ENCODE peak calls at places on chromosomes 1 and 21, in ten cellular contexts. K, R, X, Z, A, J, Q, Y, F and N are unnamed samples. For H3K36me3, the result is how much of the 10 kb centered on the place peaks cover.

GRCh38 chr1:28507247-28507645 is 1.4 kb downstream of the RCC1 start:
- DNase-seq in R (no peak), Q (no peak), F (no peak), J (no peak), Y (no peak), Z (no peak), K (no peak), A (no peak), X (no peak), N (no peak)

GRCh38 chr1:205141236-205142104 is 19.7 kb upstream of the RBBP5 start:
- DNase-seq in J (peak), X (peak), A (peak), Z (peak), Q (peak), R (peak), F (peak), Y (peak), K (peak), N (peak)

GRCh38 chr1:161721738-161722343 is 497 bp downstream of the FCRLB start:
- DNase-seq in J (no peak), X (no peak), A (no peak), Q (no peak), Y (no peak), R (no peak), F (peak), Z (no peak), K (peak), N (no peak)

GRCh38 chr1:63721531-63722189 is 52.2 kb upstream of the ROR1 start:
- DNase-seq in A (no peak), Y (no peak), Q (peak), R (no peak), J (no peak), Z (no peak), X (no peak), K (no peak), F (peak), N (peak)

GRCh38 chr21:45365608-45366241 is 39.2 kb upstream of the COL18A1 start:
- DNase-seq in Z (no peak), F (peak), R (no peak), K (no peak), A (no peak), J (no peak), Y (no peak), Q (no peak), X (peak), N (no peak)

GRCh38 chr1:237901284-237901870 is 10.7 kb upstream of the ZP4 start:
- DNase-seq in A (no peak), J (no peak), F (no peak), R (no peak), Y (no peak), Z (no peak), Q (no peak), K (peak), X (no peak), N (no peak)

GRCh38 chr1:94667716-94668282 is 126.2 kb upstream of the F3 start:
- DNase-seq in A (no peak), Y (no peak), Z (no peak), R (no peak), J (no peak), Q (no peak), X (no peak), F (no peak), K (no peak), N (peak)

GRCh38 chr1:175572932-175573871 is 170.2 kb downstream of the TNR start:
- DNase-seq in Z (no peak), Y (no peak), R (no peak), X (no peak), J (peak), Q (no peak), A (no peak), F (no peak), K (no peak), N (no peak)

GRCh38 chr1:151013518-151013917 is 5.3 kb downstream of the PRUNE1 start:
- DNase-seq in A (no peak), J (no peak), Y (no peak), Q (peak), F (peak), K (no peak), X (no peak), R (no peak), Z (no peak), N (peak)

GRCh38 chr1:29506678-29507225 is 270.4 kb downstream of the PTPRU start:
- DNase-seq in F (no peak), A (no peak), R (no peak), J (no peak), Z (no peak), K (no peak), X (no peak), Q (peak), Y (no peak), N (no peak)

GRCh38 chr1:195637474-195637873 is 970.8 kb downstream of the KCNT2 start:
- DNase-seq in K (no peak), Y (no peak), Q (no peak), F (peak), A (no peak), Z (no peak), J (no peak), X (no peak), R (no peak), N (no peak)

GRCh38 chr1:104064391-104064790 is 314.7 kb downstream of the AMY1C start:
- DNase-seq in Y (no peak), Q (no peak), A (no peak), Z (no peak), K (no peak), X (no peak), R (no peak), J (no peak), F (no peak), N (no peak)

GRCh38 chr1:66160719-66161118 is 368.0 kb downstream of the PDE4B start:
- DNase-seq in F (no peak), K (no peak), Z (no peak), Y (no peak), X (no peak), A (no peak), R (no peak), Q (no peak), J (no peak), N (no peak)

GRCh38 chr1:236211815-236212214 is 69.5 kb downstream of the GPR137B start:
- DNase-seq in A (no peak), Y (no peak), Z (no peak), K (no peak), R (no peak), X (no peak), Q (no peak), F (no peak), J (no peak), N (no peak)

GRCh38 chr1:53365405-53366063 is 37.7 kb upstream of the LRP8 start:
- DNase-seq in K (no peak), Z (peak), A (no peak), R (no peak), Q (peak), J (peak), Y (no peak), X (no peak), F (no peak), N (peak)

GRCh38 chr21:14923468-14923867 is 141.3 kb downstream of the NRIP1 start:
- DNase-seq in X (no peak), F (peak), Q (no peak), K (no peak), A (no peak), Z (no peak), J (no peak), R (no peak), Y (no peak), N (no peak)

GRCh38 chr1:200590001-200590400 is 30.6 kb downstream of the KIF14 start:
- DNase-seq in K (no peak), J (no peak), Q (no peak), F (no peak), Z (no peak), A (no peak), X (no peak), R (no peak), Y (no peak), N (no peak)

DNA sequence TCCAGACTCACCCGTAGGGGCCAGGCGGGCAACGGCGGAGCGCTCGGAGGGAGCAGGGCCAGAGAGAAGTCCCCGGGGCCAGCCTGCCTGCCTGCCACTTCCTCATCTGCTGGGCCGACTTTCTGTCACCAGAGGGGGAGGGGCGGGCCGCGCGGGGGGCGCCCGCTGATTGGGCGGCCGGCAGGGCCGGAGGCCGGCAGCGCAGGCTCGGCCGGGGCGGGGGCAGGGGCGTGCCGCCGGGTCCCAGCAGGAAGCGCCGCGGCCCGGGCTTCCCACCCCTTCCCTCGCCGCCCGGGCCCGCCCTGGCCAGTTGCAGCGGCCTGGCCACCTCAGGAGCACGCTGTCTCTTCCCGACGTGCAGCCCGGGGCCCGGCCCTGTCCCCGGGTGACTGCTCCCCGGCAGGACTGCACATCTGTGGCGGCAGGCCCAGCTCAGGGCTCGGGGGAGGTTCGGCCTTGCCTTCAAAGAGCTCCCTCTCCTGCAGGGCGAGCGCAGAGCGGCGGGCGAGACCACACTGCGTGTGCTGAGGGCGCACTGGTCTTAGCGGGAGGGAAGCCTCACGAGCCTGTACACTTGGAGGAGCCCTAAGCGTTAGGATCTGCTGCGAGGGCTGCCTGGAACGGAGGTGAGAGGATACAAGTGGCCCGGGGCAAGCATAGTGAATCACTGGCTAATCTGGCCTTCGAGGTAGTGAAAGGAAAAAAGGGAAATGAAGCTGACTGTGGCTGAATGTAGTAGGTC is at the start of gene ELOVL1:
- DNase-seq in Q (peak), Y (peak), X (peak), Z (peak), F (peak), J (peak), R (peak), K (peak), A (peak), N (peak)
- TF ChIP-seq POLR2A in Q (no peak), Y (peak), X (peak), Z (peak), F (peak), J (peak), R (peak), K (peak), A (peak), N (peak)

GRCh38 chr21:37483776-37484175 is 117.2 kb downstream of the DYRK1A start:
- DNase-seq in Z (no peak), F (no peak), J (no peak), A (no peak), R (no peak), K (no peak), Y (no peak), X (no peak), Q (no peak), N (no peak)
- H3K36me3 ChIP-seq in Z (under half), F (under half), J (under half), A (under half), R (under half), K (half or more), Y (under half), X (half or more), Q (half or more), N (under half)

DNA sequence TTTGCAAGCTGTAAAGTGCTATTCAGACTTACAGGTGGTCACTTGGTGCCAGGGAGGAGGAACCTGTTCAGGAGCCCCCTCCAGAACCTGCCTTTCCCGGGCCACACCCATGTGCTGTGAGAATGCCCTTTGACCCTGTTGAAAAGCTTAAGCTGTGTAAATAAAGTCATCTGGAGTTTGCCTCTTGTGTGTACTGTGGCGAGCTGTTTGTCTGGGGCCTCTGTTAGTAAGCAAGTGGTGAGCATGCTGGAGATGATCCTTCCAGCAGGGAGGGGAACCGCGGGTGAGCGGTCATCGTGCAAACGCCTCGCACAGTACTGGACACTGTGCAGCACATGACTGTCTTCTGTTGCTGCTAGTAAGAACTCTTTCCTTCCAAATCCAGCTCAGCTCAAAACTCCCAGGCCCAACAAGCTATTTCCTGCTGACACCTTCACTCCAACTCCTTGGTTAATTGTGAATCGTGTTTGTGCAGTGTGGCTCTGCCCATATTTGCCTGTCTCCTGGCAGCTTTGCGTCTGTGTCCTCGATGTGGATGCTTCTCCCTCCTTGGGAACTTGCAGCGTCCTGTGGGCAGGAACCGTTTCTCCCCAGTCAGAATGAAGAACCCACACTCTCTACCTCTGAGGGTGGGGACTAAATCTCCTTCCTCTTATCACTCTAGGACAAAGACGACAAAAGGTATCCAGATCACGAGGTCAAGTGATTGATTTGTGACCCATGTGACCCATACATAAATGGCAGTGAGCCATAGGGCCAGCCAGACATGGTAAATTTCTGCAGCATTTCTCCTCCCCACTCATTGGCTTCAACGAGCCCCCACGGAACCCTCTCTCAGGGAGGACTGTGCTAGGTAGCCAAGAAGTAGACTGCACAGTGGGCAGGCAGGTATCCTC is 13.9 kb upstream of the BTG2 start:
- DNase-seq in Q (peak), A (no peak), K (peak), J (no peak), R (no peak), F (no peak), X (no peak), Z (no peak), Y (no peak), N (peak)
- TF ChIP-seq POLR2A in Q (no peak), A (no peak), K (no peak), J (no peak), R (no peak), F (no peak), X (no peak), Z (no peak), Y (peak), N (no peak)

GRCh38 chr1:17043676-17044075 is 10.2 kb downstream of the SDHB start:
- DNase-seq in R (no peak), Q (no peak), Z (no peak), Y (no peak), J (no peak), X (no peak), K (no peak), F (no peak), A (no peak), N (no peak)

GRCh38 chr1:17045623-17046022 is 8.2 kb downstream of the SDHB start:
- DNase-seq in Z (no peak), J (no peak), Q (no peak), A (no peak), R (no peak), Y (no peak), F (no peak), X (no peak), K (no peak), N (no peak)

GRCh38 chr1:17045140-17045539 is 8.7 kb downstream of the SDHB start:
- DNase-seq in A (no peak), Y (no peak), Q (no peak), R (no peak), J (no peak), Z (no peak), K (no peak), F (no peak), X (no peak), N (no peak)

GRCh38 chr1:17039522-17039921 is 14.3 kb downstream of the SDHB start:
- DNase-seq in Z (no peak), Y (no peak), F (no peak), A (no peak), K (no peak), R (no peak), J (no peak), X (no peak), Q (no peak), N (no peak)

DNA sequence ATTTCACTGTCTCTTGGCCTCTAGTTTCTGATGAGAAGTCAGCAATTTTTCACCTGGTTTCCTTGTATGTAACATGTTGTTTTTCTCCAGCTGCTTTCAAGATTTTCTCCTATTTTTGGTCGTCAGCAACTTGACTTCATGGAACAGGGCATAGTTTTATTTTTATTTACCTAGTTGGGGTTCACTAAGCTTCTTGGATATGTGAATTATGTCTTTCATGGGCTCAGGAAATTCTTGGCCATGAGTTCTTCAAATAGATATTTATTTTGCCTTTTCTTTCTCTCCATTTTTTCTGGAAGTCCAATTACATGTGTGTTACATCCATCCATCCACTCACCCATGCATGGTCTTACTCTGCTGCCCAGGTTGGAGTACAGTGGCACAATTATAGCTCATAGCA is 13.7 kb downstream of the SDHB start:
- DNase-seq in K (no peak), Q (no peak), Y (no peak), J (no peak), Z (no peak), R (no peak), A (no peak), X (no peak), F (no peak), N (no peak)
- H3K36me3 ChIP-seq in K (half or more), Q (half or more), Y (under half), J (under half), Z (under half), R (half or more), A (under half), X (half or more), F (under half), N (under half)

GRCh38 chr1:23423415-23424170 is 955 bp downstream of the TCEA3 start:
- DNase-seq in Y (peak), Q (peak), F (no peak), J (peak), R (no peak), A (no peak), X (no peak), K (no peak), Z (no peak), N (peak)

GRCh38 chr1:23422313-23422877 is 2.2 kb downstream of the TCEA3 start:
- DNase-seq in Z (peak), Y (peak), F (peak), R (peak), A (no peak), Q (peak), X (peak), K (peak), J (peak), N (peak)

GRCh38 chr1:23426828-23427227 is 2.3 kb upstream of the TCEA3 start:
- DNase-seq in A (no peak), Z (no peak), F (no peak), J (no peak), Q (no peak), K (no peak), Y (no peak), X (no peak), R (no peak), N (no peak)

GRCh38 chr1:23422955-23423354 is 1.6 kb downstream of the TCEA3 start:
- DNase-seq in Q (no peak), R (peak), Z (no peak), A (no peak), K (no peak), Y (no peak), F (no peak), X (no peak), J (no peak), N (peak)

GRCh38 chr1:23424171-23424959 is at the start of gene TCEA3:
- DNase-seq in Q (peak), Z (no peak), R (no peak), K (no peak), J (peak), A (no peak), Y (peak), X (peak), F (no peak), N (peak)
- TF ChIP-seq POLR2A in Q (no peak), Z (no peak), R (no peak), K (no peak), J (no peak), A (no peak), Y (peak), X (no peak), F (no peak), N (peak)

DNA sequence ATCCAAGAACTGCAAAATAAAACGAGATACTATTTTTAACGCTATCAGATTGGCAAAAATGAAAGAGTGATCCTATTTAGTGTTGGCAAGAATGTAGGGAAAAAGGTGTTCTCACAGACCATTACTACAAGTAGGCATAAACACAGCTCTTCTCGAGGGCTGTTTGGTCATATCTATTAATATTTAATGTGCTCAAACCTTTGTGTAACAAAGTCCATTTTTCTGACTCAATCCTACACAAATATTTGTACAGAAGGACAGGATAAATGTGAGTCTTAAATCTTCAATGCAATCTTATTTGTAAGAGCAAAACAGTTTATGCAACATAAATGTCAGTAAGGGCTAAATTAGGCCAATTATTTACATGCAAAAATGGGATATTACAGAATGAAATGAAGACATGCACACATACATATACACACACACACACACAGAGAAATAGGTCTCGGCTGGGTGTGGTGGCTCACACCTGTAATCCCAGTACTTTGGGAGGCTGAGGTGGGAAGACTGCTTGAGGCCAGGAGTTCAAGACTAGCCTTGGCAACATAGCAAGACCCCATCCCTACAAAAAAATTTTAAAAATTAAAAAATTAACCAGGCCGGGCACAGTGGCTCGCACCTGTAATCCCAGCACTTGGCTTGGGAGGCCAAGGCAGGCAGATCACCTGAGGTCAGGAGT is 17.7 kb downstream of the DHCR24 start:
- DNase-seq in J (no peak), F (no peak), Z (no peak), Y (no peak), X (no peak), A (no peak), Q (no peak), R (no peak), K (no peak), N (no peak)
- H3K36me3 ChIP-seq in J (under half), F (under half), Z (under half), Y (under half), X (under half), A (under half), Q (half or more), R (half or more), K (half or more), N (under half)

DNA sequence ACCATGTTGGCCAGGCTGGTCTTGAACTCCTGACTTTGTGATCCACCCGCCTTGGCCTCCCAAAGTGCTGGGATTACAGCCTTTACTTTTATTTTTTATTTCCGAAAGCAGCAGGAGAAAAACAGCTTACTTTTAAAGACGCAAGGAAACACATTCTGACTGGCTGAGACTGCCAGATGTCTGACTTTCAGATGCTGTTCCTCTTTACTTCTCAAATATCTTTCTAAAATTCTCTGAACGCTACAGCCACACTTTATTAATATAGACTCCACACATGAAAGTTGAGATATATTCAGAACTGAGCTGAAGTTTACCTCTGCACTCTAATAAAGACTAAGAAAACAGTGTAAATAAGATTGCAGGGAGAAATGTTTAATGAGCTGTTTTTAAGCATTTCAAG is 25.0 kb downstream of the WASF2 start:
- DNase-seq in K (no peak), A (no peak), R (no peak), X (no peak), Z (no peak), F (no peak), Y (no peak), J (no peak), Q (no peak), N (no peak)
- TF ChIP-seq POLR2A in K (no peak), A (no peak), R (no peak), X (no peak), Z (no peak), F (no peak), Y (no peak), J (no peak), Q (no peak), N (no peak)

GRCh38 chr1:163331116-163331515 is 9.4 kb downstream of the NUF2 start:
- DNase-seq in J (no peak), Z (no peak), F (no peak), Q (no peak), Y (no peak), K (no peak), R (no peak), X (no peak), A (no peak), N (no peak)
- H3K36me3 ChIP-seq in J (under half), Z (under half), F (under half), Q (under half), Y (under half), K (half or more), R (under half), X (under half), A (under half), N (under half)